ENCODE peak calls at places on chromosomes 4 and X, in eight cellular contexts. K is K562, U is upper lobe of left lung, T is stomach, F is Panc1, E is suprapubic skin, Z is HepG2, O is SK-N-SH. S is an unnamed sample.

GRCh38 chr4:79678472-79679202 is 270.6 kb upstream of the GK2 start:
- DNase-seq in K (peak), U (no peak), T (no peak), F (no peak), E (no peak), Z (no peak), O (no peak), S (no peak)

GRCh38 chr4:126144838-126145237 is 830.1 kb downstream of the FAT4 start:
- DNase-seq in K (no peak), U (no peak), T (no peak), F (no peak), E (no peak), Z (no peak), O (no peak), S (no peak)

GRCh38 chr4:5051210-5051691 is at the start of gene STK32B:
- DNase-seq in K (peak), U (peak), T (peak), F (no peak), E (peak), Z (no peak), O (peak), S (no peak)

GRCh38 chr4:71498002-71498401 is 159.2 kb downstream of the SLC4A4 start:
- DNase-seq in K (no peak), U (no peak), T (no peak), F (no peak), E (no peak), Z (no peak), O (no peak), S (no peak)

GRCh38 chr4:123386608-123387007 is 10.0 kb upstream of the SPRY1 start:
- DNase-seq in K (peak), U (no peak), T (no peak), F (no peak), E (no peak), Z (no peak), O (no peak), S (no peak)

GRCh38 chr4:144699565-144699964 is 53.6 kb downstream of the HHIP start:
- DNase-seq in K (no peak), U (no peak), T (no peak), F (no peak), E (no peak), Z (no peak), O (no peak), S (no peak)

GRCh38 chrX:13985697-13986435 is 43.8 kb downstream of the GEMIN8 start:
- DNase-seq in K (no peak), U (no peak), T (no peak), F (no peak), E (no peak), Z (no peak), O (no peak), S (no peak)

GRCh38 chrX:105190252-105190853 is 30.1 kb downstream of the TEX13A start:
- DNase-seq in K (peak), U (no peak), T (no peak), F (peak), E (no peak), Z (no peak), O (peak), S (no peak)

GRCh38 chr4:38949416-38950051 is 81.9 kb downstream of the FAM114A1 start:
- DNase-seq in K (no peak), U (no peak), T (no peak), F (no peak), E (no peak), Z (no peak), O (no peak), S (no peak)

GRCh38 chr4:184815046-184815877 is 10.5 kb downstream of the ACSL1 start:
- DNase-seq in K (peak), U (peak), T (peak), F (no peak), E (peak), Z (peak), O (peak), S (peak)

GRCh38 chr4:121736735-121737351 is 28.1 kb downstream of the SMIM43 start:
- DNase-seq in K (peak), U (no peak), T (no peak), F (no peak), E (no peak), Z (peak), O (peak), S (no peak)

GRCh38 chr4:26692014-26692726 is 108.3 kb downstream of the TBC1D19 start:
- DNase-seq in K (peak), U (no peak), T (no peak), F (no peak), E (no peak), Z (no peak), O (no peak), S (no peak)

GRCh38 chrX:4764888-4765287 is 1051.4 kb upstream of the PRKX start:
- DNase-seq in K (no peak), U (no peak), T (no peak), F (no peak), E (no peak), Z (no peak), O (no peak), S (no peak)

GRCh38 chr4:7742807-7743158 is 196.9 kb downstream of the AFAP1 start:
- DNase-seq in K (no peak), U (no peak), T (no peak), F (no peak), E (no peak), Z (no peak), O (no peak), S (no peak)

GRCh38 chr4:3184725-3185124 is 64.2 kb upstream of the MSANTD1 start:
- DNase-seq in K (no peak), U (no peak), T (no peak), F (no peak), E (no peak), Z (no peak), O (no peak), S (no peak)

GRCh38 chrX:64204252-64204651 is 1.3 kb downstream of the AMER1 start:
- DNase-seq in K (no peak), U (no peak), T (peak), F (no peak), E (no peak), Z (peak), O (peak), S (no peak)

GRCh38 chrX:9163153-9163790 is 129.3 kb upstream of the FAM9B start:
- DNase-seq in K (no peak), U (no peak), T (no peak), F (no peak), E (no peak), Z (no peak), O (no peak), S (no peak)

GRCh38 chrX:70454441-70455365 is 10.1 kb downstream of the DLG3 start:
- DNase-seq in K (peak), U (peak), T (peak), F (peak), E (no peak), Z (peak), O (peak), S (peak)

GRCh38 chr4:15920723-15921591 is 17.6 kb downstream of the FGFBP1 start:
- DNase-seq in K (no peak), U (peak), T (peak), F (peak), E (no peak), Z (no peak), O (no peak), S (peak)
- TF ChIP-seq POLR2AphosphoS5 in K (no peak), U (no peak), T (no peak), F (peak), E (no peak), Z (no peak), O (peak), S (no peak)

GRCh38 chrX:2484232-2484631 is 16.5 kb downstream of the DHRSX start:
- DNase-seq in K (no peak), U (no peak), T (no peak), F (no peak), E (peak), Z (no peak), O (no peak), S (no peak)
- H3K4me3 ChIP-seq in K (no peak), U (no peak), T (peak), F (no peak), E (peak), Z (no peak), O (no peak), S (peak)

DNA sequence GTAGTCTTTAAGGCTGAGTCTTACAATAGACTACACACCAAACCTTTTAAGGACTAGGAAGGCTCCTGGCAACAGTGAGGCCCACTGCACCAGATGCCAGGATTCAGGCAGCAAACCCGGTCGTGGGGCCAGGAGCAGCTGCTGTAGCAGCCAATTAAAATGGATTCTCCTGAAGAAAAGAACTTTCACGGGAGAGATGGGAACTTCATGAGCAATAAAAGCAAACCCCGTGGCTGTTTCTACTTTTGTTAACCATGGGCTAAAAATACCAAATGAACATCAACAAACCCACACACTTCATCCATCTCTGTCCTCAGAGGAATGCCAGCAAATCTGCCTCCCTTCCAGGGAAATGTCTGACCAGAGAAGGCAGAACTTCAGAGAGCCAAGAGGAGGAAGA is 101.3 kb downstream of the BTC start:
- DNase-seq in K (no peak), U (no peak), T (no peak), F (no peak), E (no peak), Z (no peak), O (no peak), S (no peak)
- TF ChIP-seq POLR2AphosphoS5 in K (no peak), U (no peak), T (no peak), F (no peak), E (no peak), Z (no peak), O (no peak), S (no peak)

DNA sequence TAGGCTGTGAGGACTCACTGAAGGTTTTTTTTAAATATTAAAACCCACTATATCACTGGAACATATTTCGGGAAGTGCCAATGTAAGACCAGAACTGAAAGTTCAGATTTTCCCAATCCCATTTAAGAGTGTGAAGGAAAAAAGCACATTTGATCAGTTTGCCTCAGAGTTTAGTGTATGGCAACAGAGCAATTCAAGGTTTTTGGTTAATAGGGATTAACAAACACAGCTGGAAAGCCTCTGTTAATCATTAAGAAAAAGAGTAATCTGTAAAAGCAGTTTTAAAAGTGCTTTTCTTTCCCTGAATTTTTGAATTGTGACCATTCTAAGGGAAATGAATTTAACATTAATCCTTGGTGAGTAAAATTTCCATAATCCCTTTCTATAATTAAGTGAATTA is 60.4 kb downstream of the NPY5R start:
- DNase-seq in K (no peak), U (no peak), T (no peak), F (no peak), E (no peak), Z (no peak), O (no peak), S (no peak)
- H3K4me3 ChIP-seq in K (no peak), U (no peak), T (no peak), F (no peak), E (no peak), Z (no peak), O (no peak), S (no peak)

GRCh38 chr4:1200425-1201035 is 28.1 kb upstream of the SPON2 start:
- DNase-seq in K (peak), U (peak), T (peak), F (no peak), E (peak), Z (no peak), O (peak), S (no peak)
- TF ChIP-seq POLR2AphosphoS5 in K (no peak), U (peak), T (peak), F (no peak), E (no peak), Z (no peak), O (no peak), S (peak)

GRCh38 chrX:78747471-78747870 is at the start of gene LPAR4:
- DNase-seq in K (no peak), U (no peak), T (no peak), F (no peak), E (no peak), Z (no peak), O (no peak), S (no peak)

DNA sequence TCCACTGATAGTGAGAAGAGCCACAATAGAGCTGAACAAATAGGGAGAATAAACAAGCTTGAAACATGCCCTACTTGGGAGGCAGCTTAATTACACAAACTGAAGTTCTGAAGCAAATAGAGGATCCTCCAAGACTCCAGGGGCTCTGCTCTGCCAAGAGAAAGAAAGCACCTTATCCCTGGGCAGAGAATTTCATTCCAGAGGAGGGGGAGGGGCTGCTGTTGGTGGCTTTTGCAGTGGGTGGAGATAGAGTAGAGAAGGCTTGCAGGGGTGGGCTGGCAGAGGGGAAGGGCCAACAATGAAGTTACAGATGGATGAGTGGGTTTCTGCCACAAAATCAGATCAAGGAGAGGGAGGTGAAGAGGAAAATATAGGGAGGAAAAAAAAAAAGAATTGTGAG is 1.0 kb upstream of the LPAR4 start:
- DNase-seq in K (no peak), U (no peak), T (no peak), F (no peak), E (no peak), Z (no peak), O (no peak), S (no peak)
- H3K4me3 ChIP-seq in K (no peak), U (no peak), T (no peak), F (no peak), E (no peak), Z (no peak), O (no peak), S (no peak)

DNA sequence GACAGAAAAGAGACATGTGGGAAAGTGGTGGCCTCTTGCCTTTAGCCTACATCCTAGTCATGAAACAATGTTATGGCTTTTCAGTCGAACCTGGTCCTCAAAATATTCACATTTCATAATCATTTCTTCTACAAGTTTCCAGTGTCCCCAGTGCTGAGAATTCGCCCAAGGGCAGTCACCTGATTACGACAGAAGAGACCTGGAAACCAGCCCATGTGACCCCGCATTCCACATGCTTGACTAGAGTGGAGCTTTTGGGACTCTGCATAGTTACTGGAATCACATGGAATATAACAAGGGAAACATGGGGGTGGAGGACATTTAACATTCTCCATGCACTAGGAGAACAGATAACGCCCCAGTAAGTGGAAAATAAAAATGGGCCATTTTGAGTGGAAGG is 100.1 kb downstream of the PPARGC1A start:
- DNase-seq in K (no peak), U (peak), T (no peak), F (no peak), E (peak), Z (peak), O (no peak), S (peak)
- TF ChIP-seq POLR2AphosphoS5 in K (no peak), U (peak), T (no peak), F (no peak), E (no peak), Z (no peak), O (no peak), S (no peak)

DNA sequence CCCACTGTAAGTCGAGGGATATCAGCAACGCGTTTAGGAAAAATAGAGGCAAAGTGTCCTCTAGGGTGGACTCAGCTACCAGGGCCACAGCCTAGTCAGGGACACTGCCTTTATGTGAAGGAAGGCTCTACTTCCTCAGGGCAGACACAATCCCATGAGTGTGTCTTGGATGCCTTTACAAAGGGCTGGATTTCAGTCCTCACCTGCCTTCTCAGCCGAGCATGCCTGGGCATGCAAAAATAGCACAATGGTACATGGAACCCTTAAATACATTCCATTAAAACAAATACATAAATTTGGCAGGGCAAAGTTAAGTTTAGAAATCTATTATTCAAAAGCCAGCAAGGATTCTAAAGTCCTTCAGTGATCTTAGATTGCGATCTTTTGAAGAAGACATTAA is 51.1 kb downstream of the DMD start:
- DNase-seq in K (no peak), U (no peak), T (no peak), F (no peak), E (no peak), Z (no peak), O (no peak), S (no peak)
- H3K4me3 ChIP-seq in K (no peak), U (no peak), T (no peak), F (no peak), E (no peak), Z (no peak), O (no peak), S (no peak)

GRCh38 chr4:99815597-99816011 is 1.0 kb upstream of the DAPP1 start:
- DNase-seq in K (no peak), U (peak), T (peak), F (no peak), E (no peak), Z (peak), O (no peak), S (peak)

GRCh38 chr4:99818661-99819060 is 2.0 kb downstream of the DAPP1 start:
- DNase-seq in K (no peak), U (no peak), T (no peak), F (no peak), E (no peak), Z (no peak), O (no peak), S (no peak)

GRCh38 chr4:99817310-99817885 is 771 bp downstream of the DAPP1 start:
- DNase-seq in K (no peak), U (no peak), T (no peak), F (no peak), E (no peak), Z (no peak), O (no peak), S (no peak)

GRCh38 chr4:99811850-99812249 is 4.8 kb upstream of the DAPP1 start:
- DNase-seq in K (peak), U (no peak), T (no peak), F (peak), E (no peak), Z (peak), O (no peak), S (no peak)

GRCh38 chr4:99816611-99817309 is at the start of gene DAPP1:
- DNase-seq in K (no peak), U (peak), T (peak), F (no peak), E (peak), Z (no peak), O (no peak), S (peak)
- TF ChIP-seq POLR2AphosphoS5 in K (no peak), U (peak), T (peak), F (no peak), E (no peak), Z (no peak), O (no peak), S (peak)

DNA sequence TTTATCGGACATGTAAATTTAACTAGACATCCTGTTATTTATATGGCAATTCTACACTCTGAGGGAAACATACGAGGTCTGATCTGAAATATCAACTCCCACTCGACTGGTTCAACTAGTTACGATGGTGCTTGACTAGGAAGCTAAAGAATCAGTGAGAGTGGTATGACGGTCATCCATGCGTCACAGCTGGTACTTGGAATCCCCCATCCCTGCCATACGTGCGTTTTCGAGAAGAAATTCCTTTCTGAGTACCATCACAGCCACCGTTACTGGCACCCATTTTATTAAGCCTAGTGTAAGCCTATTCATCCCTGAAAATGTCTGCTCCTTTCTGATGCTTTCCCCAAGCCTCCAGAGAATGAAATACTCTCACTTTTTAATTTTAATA is 695 bp upstream of the PIGA start:
- DNase-seq in K (peak), U (peak), T (no peak), F (no peak), E (no peak), Z (no peak), O (peak), S (peak)
- H3K4me3 ChIP-seq in K (peak), U (peak), T (peak), F (peak), E (peak), Z (peak), O (peak), S (peak)